ENCODE peak calls at places on chromosome 12, in nine cellular contexts. Z is tibial nerve, G is HCT116, H is body of pancreas, I is transverse colon, C is A549, W is uterus, R is esophagus squamous epithelium, Q is IMR-90. X is an unnamed sample.

GRCh38 chr12:116434155-116435065 is 124.8 kb upstream of the MAP1LC3B2 start:
- DNase-seq in R (no peak), Z (peak), I (peak), W (peak), Q (peak), C (peak), H (peak), G (peak), X (peak)

GRCh38 chr12:20513189-20513588 is 144.9 kb downstream of the PDE3A start:
- DNase-seq in W (no peak), R (no peak), G (no peak), H (no peak), C (no peak), I (no peak), Q (no peak), Z (no peak), X (no peak)

GRCh38 chr12:124847675-124848074 is 16.0 kb downstream of the SCARB1 start:
- DNase-seq in H (no peak), R (no peak), Q (peak), G (no peak), C (no peak), I (no peak), Z (no peak), W (peak), X (peak)

GRCh38 chr12:52865090-52865944 is 16.5 kb upstream of the KRT78 start:
- DNase-seq in G (peak), C (peak), H (peak), Z (peak), Q (peak), W (peak), R (no peak), I (peak), X (peak)

GRCh38 chr12:81080431-81080983 is 2.6 kb downstream of the ACSS3 start:
- DNase-seq in Z (no peak), R (no peak), I (no peak), G (no peak), W (no peak), H (no peak), Q (peak), C (no peak), X (no peak)

GRCh38 chr12:57127710-57128518 is at the start of gene LRP1:
- DNase-seq in W (peak), C (peak), G (peak), R (no peak), Z (peak), H (peak), Q (peak), I (peak), X (peak)

GRCh38 chr12:54251667-54252284 is 28.1 kb downstream of the CBX5 start:
- DNase-seq in W (no peak), Q (peak), I (no peak), H (no peak), C (peak), R (no peak), Z (peak), G (peak), X (peak)

GRCh38 chr12:85794551-85794950 is 41.7 kb downstream of the RASSF9 start:
- DNase-seq in C (no peak), Q (peak), Z (no peak), H (no peak), I (no peak), R (no peak), G (no peak), W (no peak), X (no peak)

GRCh38 chr12:30314506-30315100 is 381.1 kb downstream of the IPO8 start:
- DNase-seq in Q (no peak), H (no peak), C (no peak), R (no peak), W (no peak), I (no peak), G (no peak), Z (no peak), X (no peak)

GRCh38 chr12:56759270-56759908 is 3.7 kb upstream of the HSD17B6 start:
- DNase-seq in H (no peak), I (no peak), R (no peak), W (no peak), C (no peak), Z (no peak), G (no peak), Q (no peak), X (no peak)

GRCh38 chr12:47885566-47885965 is 19.2 kb downstream of the VDR start:
- DNase-seq in W (no peak), G (no peak), R (no peak), Q (no peak), H (no peak), Z (no peak), C (no peak), I (no peak), X (no peak)

GRCh38 chr12:42283739-42284138 is 42.2 kb downstream of the ZCRB1 start:
- DNase-seq in R (no peak), Q (no peak), Z (no peak), C (no peak), G (no peak), H (no peak), I (no peak), W (no peak), X (no peak)

GRCh38 chr12:110921262-110921661 is 883 bp upstream of the MYL2 start:
- DNase-seq in G (no peak), I (no peak), W (no peak), R (no peak), Q (peak), Z (no peak), H (no peak), C (peak), X (peak)

GRCh38 chr12:47843226-47843980 is 23.7 kb upstream of the HDAC7 start:
- DNase-seq in R (no peak), C (no peak), H (no peak), W (no peak), Q (no peak), G (no peak), I (no peak), Z (no peak), X (no peak)

GRCh38 chr12:64793610-64794009 is 30.8 kb upstream of the TBC1D30 start:
- DNase-seq in H (no peak), G (no peak), Z (no peak), Q (no peak), R (no peak), W (no peak), I (no peak), C (no peak), X (no peak)
- TF ChIP-seq POLR2A in H (no peak), G (no peak), Z (no peak), Q (no peak), R (no peak), W (no peak), I (no peak), C (no peak), X (no peak)

DNA sequence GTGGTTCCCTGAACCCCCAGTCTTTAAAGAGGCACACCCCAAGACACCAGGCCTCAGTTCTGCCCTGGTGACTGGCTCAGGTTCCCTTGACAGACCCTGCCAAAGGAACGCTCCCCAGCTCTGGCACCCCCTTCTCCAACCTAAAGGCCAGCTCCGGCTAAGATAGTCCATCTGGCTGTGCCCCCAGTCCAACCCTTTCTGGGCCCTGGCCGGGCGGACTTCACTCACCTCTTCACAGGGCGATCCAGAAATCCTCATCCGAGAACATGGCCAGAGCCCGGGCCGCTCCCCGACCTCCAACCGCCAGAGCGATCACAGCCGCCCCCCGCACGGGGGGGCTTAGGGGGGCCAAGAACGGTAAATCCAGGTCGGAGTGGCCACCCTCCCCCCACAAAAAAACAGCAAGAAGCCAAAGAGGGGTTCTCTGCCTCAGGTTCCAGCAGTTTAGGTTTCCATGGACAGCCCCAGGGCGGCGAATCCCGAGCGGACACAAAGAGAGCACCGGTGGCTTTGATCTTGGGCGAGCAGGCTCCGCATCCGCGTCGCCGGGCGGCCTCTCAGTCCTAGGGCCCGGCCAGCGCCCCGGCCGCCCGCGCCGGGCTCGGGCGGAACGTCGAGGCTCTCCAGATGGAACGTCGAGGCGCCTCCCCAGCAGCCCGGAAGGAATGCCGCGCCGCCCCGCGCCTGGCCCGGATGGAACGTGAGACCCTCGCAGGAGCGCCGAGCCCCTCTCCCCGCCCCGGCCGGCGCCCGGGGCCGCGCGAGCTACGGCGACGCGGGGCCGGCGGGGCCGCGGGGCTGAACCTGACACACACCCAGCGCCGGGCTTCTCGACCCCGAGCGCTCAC is 985 bp downstream of the KMT2D start:
- DNase-seq in Z (no peak), H (peak), C (peak), I (peak), W (no peak), Q (no peak), G (no peak), R (no peak), X (no peak)
- TF ChIP-seq POLR2A in Z (no peak), H (no peak), C (no peak), I (no peak), W (no peak), Q (no peak), G (no peak), R (no peak), X (no peak)

GRCh38 chr12:28162697-28163096 is 27.6 kb upstream of the CCDC91 start:
- DNase-seq in W (no peak), Z (no peak), Q (no peak), R (no peak), I (no peak), C (no peak), G (no peak), H (no peak), X (no peak)
- TF ChIP-seq POLR2A in W (no peak), Z (no peak), Q (no peak), R (no peak), I (no peak), C (no peak), G (no peak), H (no peak), X (no peak)

GRCh38 chr12:6199531-6200265 is 502 bp upstream of the CD9 start:
- DNase-seq in G (no peak), R (no peak), C (no peak), Q (no peak), I (peak), H (peak), W (peak), Z (no peak), X (no peak)
- TF ChIP-seq POLR2A in G (no peak), R (no peak), C (no peak), Q (no peak), I (no peak), H (no peak), W (no peak), Z (peak), X (no peak)

GRCh38 chr12:49060237-49061156 is at the start of gene KMT2D:
- DNase-seq in G (peak), C (peak), Q (peak), Z (peak), R (peak), I (peak), W (peak), H (peak), X (peak)
- TF ChIP-seq POLR2A in G (peak), C (peak), Q (peak), Z (no peak), R (peak), I (peak), W (peak), H (peak), X (peak)

GRCh38 chr12:129681151-129681550 is 222.7 kb downstream of the TMEM132D start:
- DNase-seq in Z (no peak), H (no peak), I (no peak), C (no peak), W (no peak), R (no peak), Q (no peak), G (no peak), X (no peak)
- TF ChIP-seq POLR2A in Z (no peak), H (no peak), I (no peak), C (no peak), W (no peak), R (no peak), Q (no peak), G (no peak), X (no peak)

GRCh38 chr12:1594295-1595025 is at the start of gene FBXL14:
- DNase-seq in I (peak), C (peak), Z (peak), R (peak), Q (peak), G (peak), H (peak), W (peak), X (peak)
- TF ChIP-seq POLR2A in I (peak), C (peak), Z (peak), R (no peak), Q (no peak), G (peak), H (no peak), W (peak), X (peak)

DNA sequence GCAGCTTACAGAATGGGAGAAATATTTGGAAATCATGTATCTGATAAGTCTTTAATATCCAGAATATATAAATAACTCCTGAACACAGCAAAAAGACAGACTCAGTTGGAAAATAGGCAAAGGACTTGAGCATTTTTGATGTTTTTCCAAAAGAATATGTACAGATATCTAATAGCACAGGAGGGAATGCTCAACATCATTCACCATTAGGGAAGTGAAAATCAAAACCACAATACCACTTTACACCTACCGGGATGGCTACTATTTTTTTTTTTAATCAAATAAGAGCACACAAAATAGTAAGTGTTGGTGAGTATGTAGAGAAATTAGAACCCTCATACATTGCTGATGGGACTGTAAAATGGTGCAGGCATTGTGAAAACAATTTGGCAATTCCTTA is 75.6 kb downstream of the ANO6 start:
- DNase-seq in H (no peak), I (no peak), Q (no peak), C (no peak), G (no peak), Z (no peak), W (no peak), R (no peak), X (no peak)
- TF ChIP-seq POLR2A in H (no peak), I (no peak), Q (no peak), C (no peak), G (no peak), Z (no peak), W (no peak), R (no peak), X (no peak)

GRCh38 chr12:66304296-66304915 is 2.1 kb downstream of the HELB start:
- DNase-seq in H (no peak), Z (no peak), G (no peak), C (no peak), W (no peak), R (no peak), I (no peak), Q (no peak), X (no peak)

GRCh38 chr12:66297080-66297479 is 5.2 kb upstream of the HELB start:
- DNase-seq in C (no peak), Z (no peak), I (no peak), Q (no peak), R (no peak), W (no peak), H (no peak), G (no peak), X (no peak)

GRCh38 chr12:66297923-66298322 is 4.4 kb upstream of the HELB start:
- DNase-seq in C (no peak), H (no peak), I (no peak), W (no peak), R (no peak), Z (no peak), Q (no peak), G (no peak), X (no peak)

GRCh38 chr12:66302827-66303169 is 505 bp downstream of the HELB start:
- DNase-seq in Q (no peak), R (no peak), G (no peak), W (no peak), C (no peak), H (no peak), Z (no peak), I (no peak), X (no peak)

GRCh38 chr12:66301944-66302826 is at the start of gene HELB:
- DNase-seq in Q (peak), G (peak), R (peak), I (peak), W (peak), C (peak), H (peak), Z (peak), X (peak)
- TF ChIP-seq POLR2A in Q (no peak), G (peak), R (no peak), I (peak), W (no peak), C (peak), H (peak), Z (no peak), X (peak)

X was measured in H54.